ENCODE peak calls at places on chromosomes 6 and 20, in eight cellular contexts. One of them, this sample, is unnamed.

GRCh38 chr20:6466065-6466810 is 301.2 kb upstream of the BMP2 start:
- DNase-seq in MV-4-11: peak; percentile 62
- DNase-seq in stimulated activated CD8-positive, alpha-beta memory T cell treated with anti-CD3 and anti-CD28 coated beads, Interleukin-2, amount 100 ng/mL, for 48 hours: no peak
- DNase-seq in CD8-positive, alpha-beta memory T cell: no peak
- DNase-seq in fibroblast of pulmonary artery: peak; percentile 65
- DNase-seq in effector memory CD8-positive, alpha-beta T cell: no peak
- DNase-seq in NCI-H2081: no peak
- DNase-seq in T-helper 17 cell: no peak
- DNase-seq in this sample: no peak

GRCh38 chr6:26536571-26537159 is 1.5 kb upstream of the HMGN4 start:
- DNase-seq in CD8-positive, alpha-beta memory T cell: peak; percentile 35
- DNase-seq in effector memory CD8-positive, alpha-beta T cell: peak; percentile 20
- DNase-seq in stimulated activated CD8-positive, alpha-beta memory T cell treated with anti-CD3 and anti-CD28 coated beads, Interleukin-2, amount 100 ng/mL, for 48 hours: no peak
- DNase-seq in fibroblast of pulmonary artery: peak; percentile 69
- DNase-seq in T-helper 17 cell: no peak
- DNase-seq in MV-4-11: peak; percentile 32
- DNase-seq in NCI-H2081: peak; percentile 22
- DNase-seq in this sample: peak; percentile 41

GRCh38 chr6:112879920-112880413 is 532.8 kb downstream of the RFPL4B start:
- DNase-seq in effector memory CD8-positive, alpha-beta T cell: no peak
- DNase-seq in stimulated activated CD8-positive, alpha-beta memory T cell treated with anti-CD3 and anti-CD28 coated beads, Interleukin-2, amount 100 ng/mL, for 48 hours: no peak
- DNase-seq in T-helper 17 cell: no peak
- DNase-seq in NCI-H2081: no peak
- DNase-seq in MV-4-11: no peak
- DNase-seq in CD8-positive, alpha-beta memory T cell: peak; percentile 9
- DNase-seq in fibroblast of pulmonary artery: no peak
- DNase-seq in this sample: no peak

GRCh38 chr6:166565084-166565651 is 21.3 kb downstream of the RAMACL start:
- DNase-seq in fibroblast of pulmonary artery: no peak
- DNase-seq in MV-4-11: no peak
- DNase-seq in NCI-H2081: no peak
- DNase-seq in stimulated activated CD8-positive, alpha-beta memory T cell treated with anti-CD3 and anti-CD28 coated beads, Interleukin-2, amount 100 ng/mL, for 48 hours: no peak
- DNase-seq in CD8-positive, alpha-beta memory T cell: no peak
- DNase-seq in effector memory CD8-positive, alpha-beta T cell: no peak
- DNase-seq in T-helper 17 cell: no peak
- DNase-seq in this sample: no peak

GRCh38 chr6:19731286-19731685 is 105.9 kb upstream of the ID4 start:
- DNase-seq in T-helper 17 cell: no peak
- DNase-seq in MV-4-11: no peak
- DNase-seq in effector memory CD8-positive, alpha-beta T cell: no peak
- DNase-seq in CD8-positive, alpha-beta memory T cell: no peak
- DNase-seq in stimulated activated CD8-positive, alpha-beta memory T cell treated with anti-CD3 and anti-CD28 coated beads, Interleukin-2, amount 100 ng/mL, for 48 hours: no peak
- DNase-seq in NCI-H2081: no peak
- DNase-seq in fibroblast of pulmonary artery: peak; percentile 87
- DNase-seq in this sample: no peak

GRCh38 chr20:4858000-4858399 is 136.3 kb downstream of the PRND start:
- DNase-seq in MV-4-11: no peak
- DNase-seq in fibroblast of pulmonary artery: no peak
- DNase-seq in stimulated activated CD8-positive, alpha-beta memory T cell treated with anti-CD3 and anti-CD28 coated beads, Interleukin-2, amount 100 ng/mL, for 48 hours: no peak
- DNase-seq in CD8-positive, alpha-beta memory T cell: no peak
- DNase-seq in effector memory CD8-positive, alpha-beta T cell: no peak
- DNase-seq in NCI-H2081: no peak
- DNase-seq in T-helper 17 cell: no peak
- DNase-seq in this sample: no peak

GRCh38 chr20:48722002-48722731 is 105.6 kb downstream of the PREX1 start:
- DNase-seq in T-helper 17 cell: no peak
- DNase-seq in fibroblast of pulmonary artery: peak; percentile 84
- DNase-seq in CD8-positive, alpha-beta memory T cell: no peak
- DNase-seq in effector memory CD8-positive, alpha-beta T cell: no peak
- DNase-seq in MV-4-11: peak; percentile 93
- DNase-seq in NCI-H2081: no peak
- DNase-seq in stimulated activated CD8-positive, alpha-beta memory T cell treated with anti-CD3 and anti-CD28 coated beads, Interleukin-2, amount 100 ng/mL, for 48 hours: no peak
- DNase-seq in this sample: no peak

GRCh38 chr6:158645064-158646022 is 800 bp upstream of the DYNLT1 start:
- DNase-seq in MV-4-11: no peak
- DNase-seq in fibroblast of pulmonary artery: no peak
- DNase-seq in CD8-positive, alpha-beta memory T cell: no peak
- DNase-seq in effector memory CD8-positive, alpha-beta T cell: no peak
- DNase-seq in NCI-H2081: no peak
- DNase-seq in T-helper 17 cell: no peak
- DNase-seq in stimulated activated CD8-positive, alpha-beta memory T cell treated with anti-CD3 and anti-CD28 coated beads, Interleukin-2, amount 100 ng/mL, for 48 hours: no peak
- DNase-seq in this sample: no peak

GRCh38 chr6:107114872-107115694 is at the start of gene BEND3:
- DNase-seq in stimulated activated CD8-positive, alpha-beta memory T cell treated with anti-CD3 and anti-CD28 coated beads, Interleukin-2, amount 100 ng/mL, for 48 hours: peak; percentile 23
- DNase-seq in MV-4-11: no peak
- DNase-seq in CD8-positive, alpha-beta memory T cell: peak; percentile 34
- DNase-seq in effector memory CD8-positive, alpha-beta T cell: peak; percentile 28
- DNase-seq in fibroblast of pulmonary artery: no peak
- DNase-seq in NCI-H2081: peak; percentile 45
- DNase-seq in T-helper 17 cell: peak; percentile 11
- DNase-seq in this sample: no peak

GRCh38 chr20:62244644-62245108 is 6.4 kb downstream of the OSBPL2 start:
- DNase-seq in stimulated activated CD8-positive, alpha-beta memory T cell treated with anti-CD3 and anti-CD28 coated beads, Interleukin-2, amount 100 ng/mL, for 48 hours: no peak
- DNase-seq in NCI-H2081: peak; percentile 61
- DNase-seq in T-helper 17 cell: no peak
- DNase-seq in MV-4-11: no peak
- DNase-seq in effector memory CD8-positive, alpha-beta T cell: no peak
- DNase-seq in fibroblast of pulmonary artery: no peak
- DNase-seq in CD8-positive, alpha-beta memory T cell: no peak
- DNase-seq in this sample: no peak

GRCh38 chr20:44805335-44805734 is 5.0 kb downstream of the RIMS4 start:
- DNase-seq in CD8-positive, alpha-beta memory T cell: no peak
- DNase-seq in stimulated activated CD8-positive, alpha-beta memory T cell treated with anti-CD3 and anti-CD28 coated beads, Interleukin-2, amount 100 ng/mL, for 48 hours: no peak
- DNase-seq in NCI-H2081: no peak
- DNase-seq in effector memory CD8-positive, alpha-beta T cell: no peak
- DNase-seq in MV-4-11: peak; percentile 72
- DNase-seq in T-helper 17 cell: no peak
- DNase-seq in fibroblast of pulmonary artery: no peak
- DNase-seq in this sample: no peak

GRCh38 chr6:68468244-68468884 is 166.7 kb upstream of the ADGRB3 start:
- DNase-seq in fibroblast of pulmonary artery: peak; percentile 2
- DNase-seq in MV-4-11: peak; percentile 18
- DNase-seq in effector memory CD8-positive, alpha-beta T cell: no peak
- DNase-seq in stimulated activated CD8-positive, alpha-beta memory T cell treated with anti-CD3 and anti-CD28 coated beads, Interleukin-2, amount 100 ng/mL, for 48 hours: no peak
- DNase-seq in T-helper 17 cell: no peak
- DNase-seq in CD8-positive, alpha-beta memory T cell: no peak
- DNase-seq in NCI-H2081: no peak
- DNase-seq in this sample: no peak

GRCh38 chr20:50541606-50542041 is 31.4 kb downstream of the PTPN1 start:
- DNase-seq in NCI-H2081: no peak
- DNase-seq in MV-4-11: peak; percentile 96
- DNase-seq in CD8-positive, alpha-beta memory T cell: no peak
- DNase-seq in T-helper 17 cell: no peak
- DNase-seq in effector memory CD8-positive, alpha-beta T cell: no peak
- DNase-seq in fibroblast of pulmonary artery: no peak
- DNase-seq in stimulated activated CD8-positive, alpha-beta memory T cell treated with anti-CD3 and anti-CD28 coated beads, Interleukin-2, amount 100 ng/mL, for 48 hours: no peak
- DNase-seq in this sample: peak; percentile 85

This sample was measured in KG1.